ENCODE peak calls at places on chromosomes 12 and 14, in eight cellular contexts. One of them, this sample, is unnamed.

GRCh38 chr12:69821441-69822204 is 3.4 kb upstream of the MYRFL start:
- DNase-seq in GM03348: peak
- DNase-seq in Kasumi-1: no peak
- DNase-seq in IMR-90: peak
- DNase-seq in GDM1: no peak
- DNase-seq in activated CD8-positive, alpha-beta memory T cell treated with anti-CD3 and anti-CD28 coated beads, Interleukin-2, amount 50 U/mL, for 4 hours: no peak
- DNase-seq in stimulated activated CD8-positive, alpha-beta memory T cell treated with anti-CD3 and anti-CD28 coated beads, Interleukin-15, amount 100 ng/mL, for 24 hours: no peak
- DNase-seq in fibroblast of mammary gland: peak
- DNase-seq in this sample: peak

GRCh38 chr12:101110856-101111255 is 99.2 kb downstream of the SLC5A8 start:
- DNase-seq in GM03348: no peak
- DNase-seq in Kasumi-1: no peak
- DNase-seq in IMR-90: no peak
- DNase-seq in GDM1: no peak
- DNase-seq in activated CD8-positive, alpha-beta memory T cell treated with anti-CD3 and anti-CD28 coated beads, Interleukin-2, amount 50 U/mL, for 4 hours: no peak
- DNase-seq in stimulated activated CD8-positive, alpha-beta memory T cell treated with anti-CD3 and anti-CD28 coated beads, Interleukin-15, amount 100 ng/mL, for 24 hours: no peak
- DNase-seq in fibroblast of mammary gland: no peak
- DNase-seq in this sample: no peak

GRCh38 chr12:48183091-48183875 is at the start of gene CCDC184:
- DNase-seq in GM03348: peak
- DNase-seq in Kasumi-1: peak
- DNase-seq in IMR-90: peak
- DNase-seq in GDM1: no peak
- DNase-seq in activated CD8-positive, alpha-beta memory T cell treated with anti-CD3 and anti-CD28 coated beads, Interleukin-2, amount 50 U/mL, for 4 hours: peak
- DNase-seq in stimulated activated CD8-positive, alpha-beta memory T cell treated with anti-CD3 and anti-CD28 coated beads, Interleukin-15, amount 100 ng/mL, for 24 hours: peak
- DNase-seq in fibroblast of mammary gland: peak
- DNase-seq in this sample: peak

GRCh38 chr12:116318738-116319050 is 41.2 kb upstream of the MED13L start:
- DNase-seq in GM03348: no peak
- DNase-seq in Kasumi-1: no peak
- DNase-seq in IMR-90: no peak
- DNase-seq in GDM1: no peak
- DNase-seq in activated CD8-positive, alpha-beta memory T cell treated with anti-CD3 and anti-CD28 coated beads, Interleukin-2, amount 50 U/mL, for 4 hours: no peak
- DNase-seq in stimulated activated CD8-positive, alpha-beta memory T cell treated with anti-CD3 and anti-CD28 coated beads, Interleukin-15, amount 100 ng/mL, for 24 hours: no peak
- DNase-seq in fibroblast of mammary gland: no peak
- DNase-seq in this sample: no peak

GRCh38 chr12:6567112-6567680 is 895 bp downstream of the NOP2 start:
- DNase-seq in GM03348: peak
- DNase-seq in Kasumi-1: no peak
- DNase-seq in IMR-90: no peak
- DNase-seq in GDM1: no peak
- DNase-seq in activated CD8-positive, alpha-beta memory T cell treated with anti-CD3 and anti-CD28 coated beads, Interleukin-2, amount 50 U/mL, for 4 hours: no peak
- DNase-seq in stimulated activated CD8-positive, alpha-beta memory T cell treated with anti-CD3 and anti-CD28 coated beads, Interleukin-15, amount 100 ng/mL, for 24 hours: no peak
- DNase-seq in fibroblast of mammary gland: peak
- DNase-seq in this sample: no peak

GRCh38 chr12:104213952-104214351 is 1.6 kb upstream of the TXNRD1 start:
- DNase-seq in GM03348: peak
- DNase-seq in Kasumi-1: no peak
- DNase-seq in IMR-90: peak
- DNase-seq in GDM1: no peak
- DNase-seq in activated CD8-positive, alpha-beta memory T cell treated with anti-CD3 and anti-CD28 coated beads, Interleukin-2, amount 50 U/mL, for 4 hours: no peak
- DNase-seq in stimulated activated CD8-positive, alpha-beta memory T cell treated with anti-CD3 and anti-CD28 coated beads, Interleukin-15, amount 100 ng/mL, for 24 hours: no peak
- DNase-seq in fibroblast of mammary gland: peak
- DNase-seq in this sample: peak

GRCh38 chr14:50560929-50561280 is 960 bp downstream of the ATL1 start:
- DNase-seq in GM03348: peak
- DNase-seq in Kasumi-1: no peak
- DNase-seq in IMR-90: peak
- DNase-seq in GDM1: peak
- DNase-seq in activated CD8-positive, alpha-beta memory T cell treated with anti-CD3 and anti-CD28 coated beads, Interleukin-2, amount 50 U/mL, for 4 hours: peak
- DNase-seq in stimulated activated CD8-positive, alpha-beta memory T cell treated with anti-CD3 and anti-CD28 coated beads, Interleukin-15, amount 100 ng/mL, for 24 hours: peak
- DNase-seq in fibroblast of mammary gland: peak
- DNase-seq in this sample: peak

GRCh38 chr12:102722147-102722546 is 194.9 kb downstream of the PAH start:
- DNase-seq in GM03348: no peak
- DNase-seq in Kasumi-1: no peak
- DNase-seq in IMR-90: no peak
- DNase-seq in GDM1: no peak
- DNase-seq in activated CD8-positive, alpha-beta memory T cell treated with anti-CD3 and anti-CD28 coated beads, Interleukin-2, amount 50 U/mL, for 4 hours: no peak
- DNase-seq in stimulated activated CD8-positive, alpha-beta memory T cell treated with anti-CD3 and anti-CD28 coated beads, Interleukin-15, amount 100 ng/mL, for 24 hours: no peak
- DNase-seq in fibroblast of mammary gland: no peak
- DNase-seq in this sample: no peak

GRCh38 chr12:19031032-19031431 is 98.5 kb upstream of the PLEKHA5 start:
- DNase-seq in GM03348: peak
- DNase-seq in Kasumi-1: no peak
- DNase-seq in IMR-90: peak
- DNase-seq in GDM1: no peak
- DNase-seq in activated CD8-positive, alpha-beta memory T cell treated with anti-CD3 and anti-CD28 coated beads, Interleukin-2, amount 50 U/mL, for 4 hours: no peak
- DNase-seq in stimulated activated CD8-positive, alpha-beta memory T cell treated with anti-CD3 and anti-CD28 coated beads, Interleukin-15, amount 100 ng/mL, for 24 hours: no peak
- DNase-seq in fibroblast of mammary gland: peak
- DNase-seq in this sample: peak

GRCh38 chr14:45204241-45204640 is 48.8 kb downstream of the MIS18BP1 start:
- DNase-seq in GM03348: no peak
- DNase-seq in Kasumi-1: no peak
- DNase-seq in IMR-90: no peak
- DNase-seq in GDM1: no peak
- DNase-seq in activated CD8-positive, alpha-beta memory T cell treated with anti-CD3 and anti-CD28 coated beads, Interleukin-2, amount 50 U/mL, for 4 hours: no peak
- DNase-seq in stimulated activated CD8-positive, alpha-beta memory T cell treated with anti-CD3 and anti-CD28 coated beads, Interleukin-15, amount 100 ng/mL, for 24 hours: no peak
- DNase-seq in fibroblast of mammary gland: no peak
- DNase-seq in this sample: no peak

GRCh38 chr14:104895207-104895785 is 29.4 kb upstream of the PLD4 start:
- DNase-seq in GM03348: no peak
- DNase-seq in Kasumi-1: no peak
- DNase-seq in IMR-90: no peak
- DNase-seq in GDM1: no peak
- DNase-seq in activated CD8-positive, alpha-beta memory T cell treated with anti-CD3 and anti-CD28 coated beads, Interleukin-2, amount 50 U/mL, for 4 hours: no peak
- DNase-seq in stimulated activated CD8-positive, alpha-beta memory T cell treated with anti-CD3 and anti-CD28 coated beads, Interleukin-15, amount 100 ng/mL, for 24 hours: no peak
- DNase-seq in fibroblast of mammary gland: no peak
- DNase-seq in this sample: no peak

GRCh38 chr14:78254911-78255431 is 84.8 kb downstream of the NRXN3 start:
- DNase-seq in GM03348: peak
- DNase-seq in Kasumi-1: no peak
- DNase-seq in IMR-90: no peak
- DNase-seq in GDM1: no peak
- DNase-seq in activated CD8-positive, alpha-beta memory T cell treated with anti-CD3 and anti-CD28 coated beads, Interleukin-2, amount 50 U/mL, for 4 hours: no peak
- DNase-seq in stimulated activated CD8-positive, alpha-beta memory T cell treated with anti-CD3 and anti-CD28 coated beads, Interleukin-15, amount 100 ng/mL, for 24 hours: no peak
- DNase-seq in fibroblast of mammary gland: peak
- DNase-seq in this sample: peak

GRCh38 chr14:97219356-97220017 is 422.3 kb downstream of the VRK1 start:
- DNase-seq in GM03348: peak
- DNase-seq in Kasumi-1: no peak
- DNase-seq in IMR-90: no peak
- DNase-seq in GDM1: no peak
- DNase-seq in activated CD8-positive, alpha-beta memory T cell treated with anti-CD3 and anti-CD28 coated beads, Interleukin-2, amount 50 U/mL, for 4 hours: peak
- DNase-seq in stimulated activated CD8-positive, alpha-beta memory T cell treated with anti-CD3 and anti-CD28 coated beads, Interleukin-15, amount 100 ng/mL, for 24 hours: no peak
- DNase-seq in fibroblast of mammary gland: no peak
- DNase-seq in this sample: no peak

GRCh38 chr12:23686095-23686494 is 263.4 kb downstream of the SOX5 start:
- DNase-seq in GM03348: no peak
- DNase-seq in Kasumi-1: no peak
- DNase-seq in IMR-90: no peak
- DNase-seq in GDM1: no peak
- DNase-seq in activated CD8-positive, alpha-beta memory T cell treated with anti-CD3 and anti-CD28 coated beads, Interleukin-2, amount 50 U/mL, for 4 hours: no peak
- DNase-seq in stimulated activated CD8-positive, alpha-beta memory T cell treated with anti-CD3 and anti-CD28 coated beads, Interleukin-15, amount 100 ng/mL, for 24 hours: no peak
- DNase-seq in fibroblast of mammary gland: no peak
- DNase-seq in this sample: no peak

GRCh38 chr14:20757963-20758362 is 10.2 kb upstream of the EDDM3B start:
- DNase-seq in GM03348: no peak
- DNase-seq in Kasumi-1: peak
- DNase-seq in IMR-90: no peak
- DNase-seq in GDM1: peak
- DNase-seq in activated CD8-positive, alpha-beta memory T cell treated with anti-CD3 and anti-CD28 coated beads, Interleukin-2, amount 50 U/mL, for 4 hours: no peak
- DNase-seq in stimulated activated CD8-positive, alpha-beta memory T cell treated with anti-CD3 and anti-CD28 coated beads, Interleukin-15, amount 100 ng/mL, for 24 hours: no peak
- DNase-seq in fibroblast of mammary gland: no peak
- DNase-seq in this sample: no peak

GRCh38 chr12:88579941-88580871 is at the start of gene KITLG:
- DNase-seq in GM03348: peak
- DNase-seq in Kasumi-1: peak
- DNase-seq in IMR-90: peak
- DNase-seq in GDM1: peak
- DNase-seq in activated CD8-positive, alpha-beta memory T cell treated with anti-CD3 and anti-CD28 coated beads, Interleukin-2, amount 50 U/mL, for 4 hours: no peak
- DNase-seq in stimulated activated CD8-positive, alpha-beta memory T cell treated with anti-CD3 and anti-CD28 coated beads, Interleukin-15, amount 100 ng/mL, for 24 hours: peak
- DNase-seq in fibroblast of mammary gland: peak
- DNase-seq in this sample: peak

GRCh38 chr12:132285991-132286681 is 43.3 kb downstream of the GALNT9 start:
- DNase-seq in GM03348: peak
- DNase-seq in Kasumi-1: no peak
- DNase-seq in IMR-90: peak
- DNase-seq in GDM1: no peak
- DNase-seq in activated CD8-positive, alpha-beta memory T cell treated with anti-CD3 and anti-CD28 coated beads, Interleukin-2, amount 50 U/mL, for 4 hours: no peak
- DNase-seq in stimulated activated CD8-positive, alpha-beta memory T cell treated with anti-CD3 and anti-CD28 coated beads, Interleukin-15, amount 100 ng/mL, for 24 hours: no peak
- DNase-seq in fibroblast of mammary gland: peak
- DNase-seq in this sample: peak

GRCh38 chr12:82663893-82664292 is 22.8 kb upstream of the TMTC2 start:
- DNase-seq in GM03348: no peak
- DNase-seq in Kasumi-1: no peak
- DNase-seq in IMR-90: no peak
- DNase-seq in GDM1: no peak
- DNase-seq in activated CD8-positive, alpha-beta memory T cell treated with anti-CD3 and anti-CD28 coated beads, Interleukin-2, amount 50 U/mL, for 4 hours: no peak
- DNase-seq in stimulated activated CD8-positive, alpha-beta memory T cell treated with anti-CD3 and anti-CD28 coated beads, Interleukin-15, amount 100 ng/mL, for 24 hours: no peak
- DNase-seq in fibroblast of mammary gland: no peak
- DNase-seq in this sample: no peak

GRCh38 chr14:95265106-95266094 is 54.3 kb downstream of the CLMN start:
- DNase-seq in GM03348: peak
- DNase-seq in Kasumi-1: peak
- DNase-seq in IMR-90: peak
- DNase-seq in GDM1: no peak
- DNase-seq in activated CD8-positive, alpha-beta memory T cell treated with anti-CD3 and anti-CD28 coated beads, Interleukin-2, amount 50 U/mL, for 4 hours: no peak
- DNase-seq in stimulated activated CD8-positive, alpha-beta memory T cell treated with anti-CD3 and anti-CD28 coated beads, Interleukin-15, amount 100 ng/mL, for 24 hours: no peak
- DNase-seq in fibroblast of mammary gland: peak
- DNase-seq in this sample: peak

GRCh38 chr12:24948816-24949722 is at the start of gene BCAT1:
- DNase-seq in GM03348: peak
- DNase-seq in Kasumi-1: peak
- DNase-seq in IMR-90: peak
- DNase-seq in GDM1: peak
- DNase-seq in activated CD8-positive, alpha-beta memory T cell treated with anti-CD3 and anti-CD28 coated beads, Interleukin-2, amount 50 U/mL, for 4 hours: peak
- DNase-seq in stimulated activated CD8-positive, alpha-beta memory T cell treated with anti-CD3 and anti-CD28 coated beads, Interleukin-15, amount 100 ng/mL, for 24 hours: peak
- DNase-seq in fibroblast of mammary gland: peak
- DNase-seq in this sample: peak

GRCh38 chr14:103923863-103924262 is 4.4 kb upstream of the TDRD9 start:
- DNase-seq in GM03348: no peak
- DNase-seq in Kasumi-1: no peak
- DNase-seq in IMR-90: no peak
- DNase-seq in GDM1: peak
- DNase-seq in activated CD8-positive, alpha-beta memory T cell treated with anti-CD3 and anti-CD28 coated beads, Interleukin-2, amount 50 U/mL, for 4 hours: no peak
- DNase-seq in stimulated activated CD8-positive, alpha-beta memory T cell treated with anti-CD3 and anti-CD28 coated beads, Interleukin-15, amount 100 ng/mL, for 24 hours: no peak
- DNase-seq in fibroblast of mammary gland: no peak
- DNase-seq in this sample: no peak

GRCh38 chr14:52356025-52356424 is 41.9 kb downstream of the PTGER2 start:
- DNase-seq in GM03348: no peak
- DNase-seq in Kasumi-1: no peak
- DNase-seq in IMR-90: peak
- DNase-seq in GDM1: no peak
- DNase-seq in activated CD8-positive, alpha-beta memory T cell treated with anti-CD3 and anti-CD28 coated beads, Interleukin-2, amount 50 U/mL, for 4 hours: no peak
- DNase-seq in stimulated activated CD8-positive, alpha-beta memory T cell treated with anti-CD3 and anti-CD28 coated beads, Interleukin-15, amount 100 ng/mL, for 24 hours: no peak
- DNase-seq in fibroblast of mammary gland: peak
- DNase-seq in this sample: peak

GRCh38 chr14:93824518-93825234 is 36.4 kb upstream of the PRIMA1 start:
- DNase-seq in GM03348: no peak
- DNase-seq in Kasumi-1: no peak
- DNase-seq in IMR-90: no peak
- DNase-seq in GDM1: no peak
- DNase-seq in activated CD8-positive, alpha-beta memory T cell treated with anti-CD3 and anti-CD28 coated beads, Interleukin-2, amount 50 U/mL, for 4 hours: no peak
- DNase-seq in stimulated activated CD8-positive, alpha-beta memory T cell treated with anti-CD3 and anti-CD28 coated beads, Interleukin-15, amount 100 ng/mL, for 24 hours: no peak
- DNase-seq in fibroblast of mammary gland: no peak
- DNase-seq in this sample: no peak

GRCh38 chr14:26204362-26204953 is 393.4 kb downstream of the NOVA1 start:
- DNase-seq in GM03348: peak
- DNase-seq in Kasumi-1: no peak
- DNase-seq in IMR-90: no peak
- DNase-seq in GDM1: no peak
- DNase-seq in activated CD8-positive, alpha-beta memory T cell treated with anti-CD3 and anti-CD28 coated beads, Interleukin-2, amount 50 U/mL, for 4 hours: no peak
- DNase-seq in stimulated activated CD8-positive, alpha-beta memory T cell treated with anti-CD3 and anti-CD28 coated beads, Interleukin-15, amount 100 ng/mL, for 24 hours: no peak
- DNase-seq in fibroblast of mammary gland: no peak
- DNase-seq in this sample: no peak

GRCh38 chr12:6766651-6767300 is 613 bp downstream of the PTMS start:
- DNase-seq in GM03348: peak
- DNase-seq in Kasumi-1: no peak
- DNase-seq in IMR-90: peak
- DNase-seq in GDM1: peak
- DNase-seq in activated CD8-positive, alpha-beta memory T cell treated with anti-CD3 and anti-CD28 coated beads, Interleukin-2, amount 50 U/mL, for 4 hours: peak
- DNase-seq in stimulated activated CD8-positive, alpha-beta memory T cell treated with anti-CD3 and anti-CD28 coated beads, Interleukin-15, amount 100 ng/mL, for 24 hours: peak
- DNase-seq in fibroblast of mammary gland: peak
- DNase-seq in this sample: peak

This sample was measured in EL.